ENCODE peak calls at places on chromosome X, in seven cellular contexts. U, V, G, Z, H, S and A are unnamed samples.

GRCh38 chrX:105695451-105695850 is 126.9 kb upstream of the NRK start:
- DNase-seq in U (no peak), V (no peak), G (no peak), Z (no peak), H (no peak), S (no peak), A (no peak)

GRCh38 chrX:103782640-103783039 is 6.0 kb downstream of the PLP1 start:
- DNase-seq in U (no peak), V (no peak), G (no peak), Z (no peak), H (no peak), S (no peak), A (no peak)

GRCh38 chrX:107691024-107691448 is 62.7 kb downstream of the PRPS1 start:
- DNase-seq in U (no peak), V (no peak), G (no peak), Z (no peak), H (no peak), S (no peak), A (no peak)

GRCh38 chrX:75181721-75182120 is 25.6 kb upstream of the ABCB7 start:
- DNase-seq in U (no peak), V (no peak), G (no peak), Z (no peak), H (no peak), S (no peak), A (no peak)

GRCh38 chrX:123590842-123591491 is 141.9 kb downstream of the THOC2 start:
- DNase-seq in U (no peak), V (no peak), G (peak), Z (no peak), H (no peak), S (peak), A (no peak)

GRCh38 chrX:16683007-16683664 is 29.3 kb downstream of the CTPS2 start:
- DNase-seq in U (no peak), V (no peak), G (no peak), Z (no peak), H (no peak), S (peak), A (no peak)

GRCh38 chrX:101595739-101596419 is 21.9 kb downstream of the ARMCX6 start:
- DNase-seq in U (peak), V (peak), G (peak), Z (peak), H (no peak), S (peak), A (peak)

GRCh38 chrX:87571965-87572364 is 54.4 kb downstream of the KLHL4 start:
- DNase-seq in U (no peak), V (no peak), G (no peak), Z (no peak), H (no peak), S (no peak), A (no peak)

GRCh38 chrX:119481218-119481875 is 13.1 kb downstream of the SLC25A5 start:
- DNase-seq in U (no peak), V (peak), G (no peak), Z (no peak), H (no peak), S (peak), A (no peak)

GRCh38 chrX:3638280-3638873 is 75.1 kb downstream of the PRKX start:
- DNase-seq in U (peak), V (peak), G (peak), Z (peak), H (no peak), S (peak), A (peak)

GRCh38 chrX:115642304-115642703 is 81.3 kb downstream of the PLS3 start:
- DNase-seq in U (no peak), V (no peak), G (no peak), Z (no peak), H (no peak), S (no peak), A (no peak)

GRCh38 chrX:3520987-3521875 is 174.8 kb upstream of the MXRA5 start:
- DNase-seq in U (no peak), V (no peak), G (no peak), Z (no peak), H (no peak), S (no peak), A (no peak)

GRCh38 chrX:68703369-68703768 is 55.9 kb downstream of the STARD8 start:
- DNase-seq in U (no peak), V (no peak), G (no peak), Z (no peak), H (no peak), S (no peak), A (no peak)

GRCh38 chrX:20857746-20858145 is 516.5 kb upstream of the CNKSR2 start:
- DNase-seq in U (no peak), V (no peak), G (no peak), Z (no peak), H (peak), S (no peak), A (peak)

GRCh38 chrX:33784548-33784947 is 347.6 kb downstream of the FAM47A start:
- DNase-seq in U (no peak), V (no peak), G (no peak), Z (no peak), H (no peak), S (no peak), A (no peak)

GRCh38 chrX:113929004-113929403 is 654.9 kb upstream of the HTR2C start:
- DNase-seq in U (peak), V (peak), G (no peak), Z (peak), H (peak), S (peak), A (peak)

GRCh38 chrX:101357166-101357795 is 8.7 kb upstream of the TIMM8A start:
- DNase-seq in U (peak), V (no peak), G (no peak), Z (peak), H (no peak), S (no peak), A (no peak)

GRCh38 chrX:49102221-49102620 is 21.3 kb downstream of the GPKOW start:
- DNase-seq in U (no peak), V (no peak), G (no peak), Z (no peak), H (no peak), S (peak), A (no peak)

GRCh38 chrX:40651620-40652223 is 4.4 kb upstream of the CXorf38 start:
- DNase-seq in U (peak), V (peak), G (no peak), Z (peak), H (no peak), S (peak), A (peak)

GRCh38 chrX:20218809-20219505 is 47.8 kb downstream of the RPS6KA3 start:
- DNase-seq in U (no peak), V (no peak), G (no peak), Z (peak), H (no peak), S (no peak), A (no peak)

GRCh38 chrX:125439194-125439849 is 119.7 kb downstream of the TEX13C start:
- DNase-seq in U (no peak), V (no peak), G (no peak), Z (peak), H (no peak), S (no peak), A (no peak)

GRCh38 chrX:30975467-30975866 is 86.4 kb upstream of the TAB3 start:
- DNase-seq in U (no peak), V (no peak), G (no peak), Z (no peak), H (no peak), S (peak), A (no peak)

GRCh38 chrX:11188664-11189063 is 77.5 kb downstream of the HCCS start:
- DNase-seq in U (no peak), V (no peak), G (no peak), Z (no peak), H (no peak), S (no peak), A (no peak)

GRCh38 chrX:119688856-119689455 is 4.0 kb downstream of the SEPTIN6 start:
- DNase-seq in U (no peak), V (no peak), G (no peak), Z (no peak), H (no peak), S (no peak), A (no peak)

GRCh38 chrX:154096140-154097002 is 1.1 kb downstream of the MECP2 start:
- DNase-seq in U (no peak), V (no peak), G (no peak), Z (peak), H (no peak), S (peak), A (no peak)

GRCh38 chrX:23959781-23960180 is 52.0 kb downstream of the CXorf58 start:
- DNase-seq in U (no peak), V (no peak), G (no peak), Z (no peak), H (no peak), S (no peak), A (no peak)

GRCh38 chrX:12002876-12003275 is 135.4 kb upstream of the FRMPD4 start:
- DNase-seq in U (no peak), V (no peak), G (no peak), Z (no peak), H (no peak), S (no peak), A (no peak)

GRCh38 chrX:69506617-69507499 is 2.7 kb downstream of the NALF2 start:
- DNase-seq in U (no peak), V (no peak), G (no peak), Z (no peak), H (no peak), S (no peak), A (no peak)

GRCh38 chrX:56968980-56969379 is 26.4 kb downstream of the SPIN3 start:
- DNase-seq in U (no peak), V (no peak), G (no peak), Z (no peak), H (no peak), S (no peak), A (no peak)

GRCh38 chrX:136850441-136851175 is 29.9 kb downstream of the RBMX start:
- DNase-seq in U (no peak), V (no peak), G (no peak), Z (no peak), H (no peak), S (no peak), A (no peak)

GRCh38 chrX:43345166-43345565 is 310.9 kb upstream of the MAOA start:
- DNase-seq in U (no peak), V (no peak), G (no peak), Z (no peak), H (no peak), S (no peak), A (no peak)

GRCh38 chrX:43349363-43349762 is 306.7 kb upstream of the MAOA start:
- DNase-seq in U (peak), V (peak), G (peak), Z (peak), H (no peak), S (peak), A (peak)

GRCh38 chrX:51760657-51761056 is 17.4 kb downstream of the GSPT2 start:
- DNase-seq in U (no peak), V (no peak), G (no peak), Z (no peak), H (no peak), S (no peak), A (no peak)

GRCh38 chrX:18401848-18402213 is 23.6 kb upstream of the CDKL5 start:
- DNase-seq in U (no peak), V (no peak), G (no peak), Z (no peak), H (no peak), S (no peak), A (no peak)

GRCh38 chrX:111170017-111170416 is 74.0 kb downstream of the PAK3 start:
- DNase-seq in U (no peak), V (no peak), G (no peak), Z (no peak), H (no peak), S (no peak), A (no peak)

GRCh38 chrX:9429767-9430166 is 35.1 kb upstream of the TBL1X start:
- DNase-seq in U (no peak), V (peak), G (no peak), Z (no peak), H (no peak), S (no peak), A (no peak)

GRCh38 chrX:108165349-108166111 is 74.0 kb downstream of the ATG4A start:
- DNase-seq in U (peak), V (peak), G (no peak), Z (peak), H (no peak), S (peak), A (peak)

GRCh38 chrX:150478496-150479492 is 89.6 kb upstream of the MTM1 start:
- DNase-seq in U (no peak), V (no peak), G (no peak), Z (no peak), H (no peak), S (no peak), A (no peak)

GRCh38 chrX:104098151-104098808 is 14.0 kb upstream of the ZCCHC18 start:
- DNase-seq in U (peak), V (peak), G (no peak), Z (peak), H (no peak), S (peak), A (peak)

GRCh38 chrX:130788786-130789581 is 114.0 kb downstream of the ENOX2 start:
- DNase-seq in U (no peak), V (no peak), G (no peak), Z (no peak), H (no peak), S (no peak), A (no peak)
- H3K4me3 ChIP-seq in U (no peak), V (no peak), G (no peak), Z (no peak), H (no peak), S (no peak), A (no peak)

GRCh38 chrX:53268173-53268572 is 13.2 kb downstream of the IQSEC2 start:
- DNase-seq in U (no peak), V (no peak), G (no peak), Z (no peak), H (no peak), S (no peak), A (no peak)

GRCh38 chrX:53266914-53267313 is 14.5 kb downstream of the IQSEC2 start:
- DNase-seq in U (no peak), V (no peak), G (no peak), Z (peak), H (no peak), S (no peak), A (no peak)

GRCh38 chrX:53263597-53264094 is 17.7 kb downstream of the IQSEC2 start:
- DNase-seq in U (peak), V (no peak), G (no peak), Z (peak), H (no peak), S (no peak), A (no peak)

GRCh38 chrX:53265771-53266170 is 15.6 kb downstream of the IQSEC2 start:
- DNase-seq in U (no peak), V (no peak), G (no peak), Z (no peak), H (no peak), S (no peak), A (no peak)

DNA sequence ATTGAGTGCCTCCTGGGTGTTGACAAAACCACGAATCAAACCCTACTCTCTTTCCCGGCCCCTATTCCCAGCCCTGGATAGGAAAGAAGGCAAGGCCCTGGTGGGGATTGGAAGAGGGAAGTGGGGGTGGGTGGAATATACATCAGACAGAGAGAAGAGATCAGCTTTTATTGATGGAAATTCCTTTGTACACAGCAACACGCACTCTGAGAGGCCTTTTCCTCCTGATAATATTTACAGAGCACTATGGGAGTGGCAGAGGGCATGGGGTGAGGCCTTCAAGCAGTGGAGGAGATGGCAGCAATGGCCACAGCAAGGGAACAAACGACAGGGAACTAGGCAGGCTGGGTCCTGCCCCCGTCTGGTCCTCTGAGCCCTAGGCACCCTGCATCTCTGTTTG is 15.2 kb downstream of the IQSEC2 start:
- DNase-seq in U (no peak), V (no peak), G (no peak), Z (no peak), H (no peak), S (no peak), A (no peak)
- H3K9ac ChIP-seq in U (no peak), V (no peak), G (no peak), Z (no peak), H (no peak), S (no peak), A (no peak)

DNA sequence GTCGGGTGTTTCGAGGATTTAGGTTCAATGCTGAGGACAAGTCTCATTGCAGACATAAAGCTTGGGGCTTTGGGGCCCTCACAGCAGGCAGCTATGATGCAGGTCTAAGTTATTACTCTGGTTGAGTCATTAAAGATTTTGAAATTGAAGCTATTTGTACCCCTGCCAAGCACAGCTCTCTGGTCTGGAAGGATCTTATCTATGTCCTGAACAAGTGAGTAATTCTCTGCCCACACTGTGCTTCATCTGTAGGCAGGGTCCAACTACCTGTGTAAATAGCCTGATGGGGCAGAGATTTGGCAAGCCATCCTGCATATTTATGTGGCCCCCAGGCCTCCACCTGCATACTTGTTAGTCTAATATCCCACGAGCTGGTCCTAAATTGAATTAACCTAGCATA is 41.4 kb upstream of the MAGEA4 start:
- DNase-seq in U (peak), V (no peak), G (no peak), Z (no peak), H (no peak), S (peak), A (no peak)
- TF ChIP-seq YY1 in U (no peak), V (no peak), G (no peak), Z (no peak), H (no peak), S (no peak), A (no peak)

DNA sequence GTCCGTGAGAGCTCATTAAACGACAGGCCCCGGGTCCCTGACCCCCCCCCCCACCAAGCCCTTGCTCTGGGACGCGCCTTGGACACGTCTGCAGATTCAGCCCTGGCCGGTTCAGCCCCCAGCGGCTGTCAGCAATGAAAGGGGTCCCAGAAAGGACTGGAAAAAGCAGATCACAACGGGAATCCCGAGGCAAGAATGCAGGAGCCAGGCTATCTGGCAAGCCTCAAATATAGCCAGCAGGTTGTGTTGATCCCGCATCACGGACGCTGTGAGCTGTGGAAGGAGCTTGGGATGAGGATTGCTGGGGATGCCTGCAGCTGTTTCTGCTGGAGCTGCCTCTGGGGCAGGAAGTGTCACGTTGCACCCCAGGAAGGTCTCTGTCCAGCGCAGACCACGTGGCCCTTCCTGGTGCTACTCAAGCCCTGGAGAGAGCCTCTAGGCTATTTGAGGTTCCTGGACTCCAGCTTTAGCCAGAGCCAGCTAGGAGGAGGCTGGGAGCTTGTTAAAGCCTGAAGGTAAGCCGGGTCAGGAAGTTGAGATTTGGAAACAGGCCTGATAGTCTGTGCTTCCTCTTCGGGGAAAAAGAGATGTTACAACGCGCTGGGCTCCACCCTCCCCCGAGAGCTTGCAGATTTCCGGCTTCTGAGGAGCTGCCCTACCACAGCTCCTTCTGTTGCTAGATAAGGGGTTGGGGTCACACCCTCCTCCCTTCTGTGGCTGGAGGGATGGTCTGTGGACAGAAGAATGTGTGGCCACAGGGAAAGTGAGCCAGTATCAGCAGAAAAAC is 19.3 kb upstream of the CSF2RA start:
- DNase-seq in U (no peak), V (no peak), G (peak), Z (no peak), H (no peak), S (peak), A (peak)
- H3K4me3 ChIP-seq in U (no peak), V (no peak), G (no peak), Z (no peak), H (peak), S (no peak), A (peak)

DNA sequence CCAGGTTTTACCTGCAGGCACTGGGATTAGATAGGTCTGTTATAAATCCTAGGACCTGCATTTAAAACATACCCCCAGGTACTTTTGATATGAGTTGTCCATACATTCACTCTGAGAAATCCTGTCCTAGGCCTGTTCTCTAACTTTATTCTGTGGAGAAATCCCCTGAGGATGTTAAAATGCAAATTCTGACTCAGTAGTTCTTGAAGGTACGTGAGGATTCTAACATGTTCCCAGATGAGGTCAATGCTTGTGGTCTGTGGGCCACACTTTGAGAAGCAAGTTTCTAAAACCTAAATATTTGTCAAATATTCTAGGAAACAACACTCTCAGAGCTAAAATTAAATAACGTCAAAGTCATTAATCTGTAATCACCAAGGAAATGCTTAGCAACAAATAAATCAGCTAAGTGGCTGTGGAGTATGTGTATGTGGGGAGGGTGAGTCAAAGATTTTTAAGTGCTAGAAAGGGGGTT is 101.3 kb upstream of the MAGEB16 start:
- DNase-seq in U (no peak), V (no peak), G (peak), Z (no peak), H (no peak), S (no peak), A (no peak)
- H3K9ac ChIP-seq in U (no peak), V (no peak), G (no peak), Z (no peak), H (no peak), S (no peak), A (no peak)

GRCh38 chrX:45323387-45323786 is 122.7 kb upstream of the DIPK2B start:
- DNase-seq in U (no peak), V (no peak), G (no peak), Z (no peak), H (no peak), S (no peak), A (no peak)
- TF ChIP-seq YY1 in U (no peak), V (no peak), G (no peak), Z (no peak), H (no peak), S (no peak), A (no peak)

DNA sequence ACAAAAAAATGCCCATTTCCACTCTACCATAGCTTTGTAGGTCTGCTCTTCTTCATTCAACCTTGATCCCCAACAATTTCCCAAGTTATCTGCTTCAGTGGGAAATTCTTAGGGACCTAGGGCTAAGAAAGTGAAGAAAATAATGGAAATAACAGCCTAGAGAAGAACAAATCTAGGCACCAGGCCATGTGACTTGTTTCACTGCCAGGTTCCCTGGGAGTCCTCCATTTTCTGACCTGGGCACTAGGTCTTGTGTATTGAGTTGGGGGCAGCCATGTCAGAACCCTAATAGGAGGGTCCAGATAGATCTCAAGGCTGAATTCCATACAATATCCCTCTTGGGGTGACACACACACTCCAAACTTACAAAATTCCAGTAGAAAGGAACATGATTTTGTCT is 194.6 kb upstream of the STK26 start:
- DNase-seq in U (no peak), V (no peak), G (no peak), Z (no peak), H (no peak), S (no peak), A (no peak)
- H3K4me3 ChIP-seq in U (peak), V (no peak), G (peak), Z (peak), H (peak), S (peak), A (peak)

GRCh38 chrX:47540754-47541538 is 20.1 kb upstream of the ARAF start:
- DNase-seq in U (peak), V (peak), G (no peak), Z (peak), H (peak), S (peak), A (peak)
- H3K9ac ChIP-seq in U (peak), V (peak), G (no peak), Z (peak), H (no peak), S (no peak), A (no peak)